ENCODE peak calls at places on chromosome 19, in six cellular contexts. One of them, this sample, is unnamed.

GRCh38 chr19:36059180-36059910 is 4.6 kb downstream of the WDR62 start:
- DNase-seq in Peyer's patch: no peak
- DNase-seq in A549: no peak
- DNase-seq in thoracic aorta: no peak
- DNase-seq in brain microvascular endothelial cell: no peak
- DNase-seq in body of pancreas: no peak
- DNase-seq in this sample: no peak

GRCh38 chr19:17389957-17390664 is 3.9 kb downstream of the CCDC194 start:
- DNase-seq in thoracic aorta: no peak
- DNase-seq in Peyer's patch: no peak
- DNase-seq in brain microvascular endothelial cell: no peak
- DNase-seq in body of pancreas: no peak
- DNase-seq in A549: no peak
- DNase-seq in this sample: no peak

GRCh38 chr19:53908106-53908932 is 759 bp upstream of the CACNG7 start:
- DNase-seq in thoracic aorta: no peak
- DNase-seq in A549: peak; percentile 85
- DNase-seq in Peyer's patch: no peak
- DNase-seq in body of pancreas: no peak
- DNase-seq in brain microvascular endothelial cell: peak; percentile 30
- DNase-seq in this sample: peak; percentile 39

GRCh38 chr19:44988896-44989563 is 12.2 kb upstream of the RELB start:
- DNase-seq in thoracic aorta: no peak
- DNase-seq in A549: peak; percentile 75
- DNase-seq in Peyer's patch: peak; percentile 88
- DNase-seq in brain microvascular endothelial cell: peak; percentile 68
- DNase-seq in body of pancreas: peak; percentile 67
- DNase-seq in this sample: peak; percentile 21

GRCh38 chr19:45315304-45315703 is 7.4 kb downstream of the CKM start:
- DNase-seq in body of pancreas: no peak
- DNase-seq in A549: no peak
- DNase-seq in brain microvascular endothelial cell: no peak
- DNase-seq in Peyer's patch: no peak
- DNase-seq in thoracic aorta: no peak
- DNase-seq in this sample: no peak

GRCh38 chr19:46603195-46603637 is 2.1 kb downstream of the CALM3 start:
- DNase-seq in body of pancreas: peak; percentile 83
- DNase-seq in Peyer's patch: peak; percentile 89
- DNase-seq in brain microvascular endothelial cell: no peak
- DNase-seq in A549: no peak
- DNase-seq in thoracic aorta: no peak
- DNase-seq in this sample: no peak

GRCh38 chr19:5048727-5049553 is 80.0 kb downstream of the KDM4B start:
- DNase-seq in Peyer's patch: no peak
- DNase-seq in thoracic aorta: peak; percentile 35
- DNase-seq in A549: peak; percentile 72
- DNase-seq in body of pancreas: peak; percentile 79
- DNase-seq in brain microvascular endothelial cell: peak; percentile 58
- DNase-seq in this sample: no peak

GRCh38 chr19:33705860-33706259 is 84.1 kb downstream of the CHST8 start:
- DNase-seq in A549: no peak
- DNase-seq in brain microvascular endothelial cell: no peak
- DNase-seq in Peyer's patch: no peak
- DNase-seq in thoracic aorta: no peak
- DNase-seq in body of pancreas: no peak
- DNase-seq in this sample: no peak

GRCh38 chr19:58519087-58519354 is 589 bp downstream of the ZBTB45 start:
- DNase-seq in thoracic aorta: no peak
- DNase-seq in Peyer's patch: peak; percentile 75
- DNase-seq in A549: peak; percentile 85
- DNase-seq in brain microvascular endothelial cell: peak; percentile 65
- DNase-seq in body of pancreas: peak; percentile 65
- DNase-seq in this sample: peak; percentile 75

GRCh38 chr19:8004723-8005513 is 523 bp downstream of the ELAVL1 start:
- DNase-seq in thoracic aorta: no peak
- DNase-seq in Peyer's patch: no peak
- DNase-seq in body of pancreas: no peak
- DNase-seq in A549: no peak
- DNase-seq in brain microvascular endothelial cell: no peak
- DNase-seq in this sample: no peak

GRCh38 chr19:21092107-21092506 is 10.1 kb downstream of the ZNF714 start:
- DNase-seq in Peyer's patch: no peak
- DNase-seq in brain microvascular endothelial cell: no peak
- DNase-seq in A549: no peak
- DNase-seq in body of pancreas: no peak
- DNase-seq in thoracic aorta: no peak
- DNase-seq in this sample: no peak

GRCh38 chr19:36939153-36939552 is 23.0 kb downstream of the ZNF568 start:
- DNase-seq in body of pancreas: no peak
- DNase-seq in Peyer's patch: no peak
- DNase-seq in thoracic aorta: no peak
- DNase-seq in brain microvascular endothelial cell: no peak
- DNase-seq in A549: no peak
- DNase-seq in this sample: no peak

GRCh38 chr19:32750441-32751055 is 31.0 kb downstream of the TDRD12 start:
- DNase-seq in body of pancreas: no peak
- DNase-seq in thoracic aorta: no peak
- DNase-seq in brain microvascular endothelial cell: no peak
- DNase-seq in Peyer's patch: no peak
- DNase-seq in A549: no peak
- DNase-seq in this sample: no peak

GRCh38 chr19:33186835-33187540 is 7.1 kb upstream of the LRP3 start:
- DNase-seq in thoracic aorta: no peak
- DNase-seq in brain microvascular endothelial cell: no peak
- DNase-seq in A549: no peak
- DNase-seq in Peyer's patch: peak; percentile 59
- DNase-seq in body of pancreas: no peak
- DNase-seq in this sample: no peak

DNA sequence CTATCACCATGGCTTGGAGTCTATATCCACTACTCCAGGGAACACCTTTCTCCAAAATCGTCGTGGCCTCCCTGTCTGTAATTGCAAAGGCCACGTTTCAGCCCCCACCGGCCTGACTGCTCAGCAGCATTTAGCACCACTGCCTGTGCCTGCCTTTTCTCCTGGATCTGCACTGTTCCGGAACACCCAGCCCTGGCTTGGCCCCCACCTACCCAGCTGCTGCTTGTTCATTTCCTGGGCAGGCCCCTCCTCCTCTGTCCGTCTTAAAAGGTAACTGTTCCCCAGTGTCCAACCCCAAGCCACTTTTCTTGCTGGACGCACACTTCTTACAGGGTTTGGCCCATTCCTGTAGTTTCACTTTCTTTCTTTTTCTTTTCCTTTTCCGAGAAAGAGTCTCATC is 8.5 kb upstream of the SYT5 start:
- DNase-seq in body of pancreas: no peak
- DNase-seq in brain microvascular endothelial cell: no peak
- DNase-seq in thoracic aorta: no peak
- DNase-seq in A549: no peak
- DNase-seq in Peyer's patch: no peak
- DNase-seq in this sample: no peak
- H3K27ac ChIP-seq in body of pancreas: no peak overlapping the region
- H3K27ac ChIP-seq in brain microvascular endothelial cell: peak overlapping the region; percentile 77
- H3K27ac ChIP-seq in thoracic aorta: no peak overlapping the region
- H3K27ac ChIP-seq in A549: peak overlapping the region; percentile 73
- H3K27ac ChIP-seq in Peyer's patch: peak overlapping the region; percentile 65
- H3K27ac ChIP-seq in this sample: peak overlapping the region; percentile 100

GRCh38 chr19:47792616-47793015 is 11.7 kb downstream of the TPRX1 start:
- DNase-seq in thoracic aorta: no peak
- DNase-seq in body of pancreas: no peak
- DNase-seq in A549: no peak
- DNase-seq in Peyer's patch: no peak
- DNase-seq in brain microvascular endothelial cell: no peak
- DNase-seq in this sample: no peak

GRCh38 chr19:47797996-47798903 is 6.1 kb downstream of the TPRX1 start:
- DNase-seq in thoracic aorta: no peak
- DNase-seq in brain microvascular endothelial cell: no peak
- DNase-seq in body of pancreas: no peak
- DNase-seq in Peyer's patch: no peak
- DNase-seq in A549: no peak
- DNase-seq in this sample: no peak

GRCh38 chr19:47796785-47797184 is 7.6 kb downstream of the TPRX1 start:
- DNase-seq in Peyer's patch: no peak
- DNase-seq in body of pancreas: no peak
- DNase-seq in thoracic aorta: no peak
- DNase-seq in brain microvascular endothelial cell: no peak
- DNase-seq in A549: no peak
- DNase-seq in this sample: no peak

GRCh38 chr19:47790398-47790814 is 11.9 kb downstream of the SELENOW start:
- DNase-seq in body of pancreas: peak; percentile 83
- DNase-seq in brain microvascular endothelial cell: peak; percentile 68
- DNase-seq in thoracic aorta: peak; percentile 50
- DNase-seq in Peyer's patch: peak; percentile 91
- DNase-seq in A549: peak; percentile 85
- DNase-seq in this sample: peak; percentile 75

GRCh38 chr19:47794526-47794925 is 9.8 kb downstream of the TPRX1 start:
- DNase-seq in thoracic aorta: no peak
- DNase-seq in Peyer's patch: no peak
- DNase-seq in body of pancreas: no peak
- DNase-seq in brain microvascular endothelial cell: no peak
- DNase-seq in A549: peak; percentile 35
- DNase-seq in this sample: no peak
- TF ChIP-seq CTCF in thoracic aorta: no peak
- TF ChIP-seq CTCF in Peyer's patch: no peak
- TF ChIP-seq CTCF in body of pancreas: no peak
- TF ChIP-seq CTCF in brain microvascular endothelial cell: peak; percentile 28
- TF ChIP-seq CTCF in A549: peak; percentile 9
- TF ChIP-seq CTCF in this sample: no peak

DNA sequence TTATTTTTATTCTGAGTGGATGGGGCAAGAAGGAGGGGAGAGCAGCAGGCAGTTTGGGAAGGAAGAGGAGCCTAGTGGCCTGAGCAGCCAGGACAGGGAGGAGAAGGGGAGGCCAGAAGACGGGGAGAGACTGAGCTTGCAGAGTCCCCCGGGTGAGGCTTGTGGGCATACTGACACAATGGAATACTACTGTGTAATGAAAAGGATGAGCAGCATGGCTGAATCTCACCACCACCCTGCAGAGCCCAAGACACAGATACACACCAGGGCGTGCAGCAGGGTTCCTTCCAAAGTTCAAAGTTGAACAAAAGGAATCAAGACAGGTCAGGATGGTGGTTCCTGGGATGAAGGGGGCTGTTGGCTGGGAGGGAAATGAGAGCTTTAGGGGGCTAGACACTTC is 8.1 kb upstream of the SMG9 start:
- DNase-seq in Peyer's patch: no peak
- DNase-seq in A549: no peak
- DNase-seq in brain microvascular endothelial cell: no peak
- DNase-seq in thoracic aorta: no peak
- DNase-seq in body of pancreas: no peak
- DNase-seq in this sample: no peak
- H3K27ac ChIP-seq in Peyer's patch: no peak overlapping the region
- H3K27ac ChIP-seq in A549: peak overlapping the region; percentile 90
- H3K27ac ChIP-seq in brain microvascular endothelial cell: no peak overlapping the region
- H3K27ac ChIP-seq in thoracic aorta: peak overlapping the region; percentile 44
- H3K27ac ChIP-seq in body of pancreas: no peak overlapping the region
- H3K27ac ChIP-seq in this sample: peak overlapping the region; percentile 95

DNA sequence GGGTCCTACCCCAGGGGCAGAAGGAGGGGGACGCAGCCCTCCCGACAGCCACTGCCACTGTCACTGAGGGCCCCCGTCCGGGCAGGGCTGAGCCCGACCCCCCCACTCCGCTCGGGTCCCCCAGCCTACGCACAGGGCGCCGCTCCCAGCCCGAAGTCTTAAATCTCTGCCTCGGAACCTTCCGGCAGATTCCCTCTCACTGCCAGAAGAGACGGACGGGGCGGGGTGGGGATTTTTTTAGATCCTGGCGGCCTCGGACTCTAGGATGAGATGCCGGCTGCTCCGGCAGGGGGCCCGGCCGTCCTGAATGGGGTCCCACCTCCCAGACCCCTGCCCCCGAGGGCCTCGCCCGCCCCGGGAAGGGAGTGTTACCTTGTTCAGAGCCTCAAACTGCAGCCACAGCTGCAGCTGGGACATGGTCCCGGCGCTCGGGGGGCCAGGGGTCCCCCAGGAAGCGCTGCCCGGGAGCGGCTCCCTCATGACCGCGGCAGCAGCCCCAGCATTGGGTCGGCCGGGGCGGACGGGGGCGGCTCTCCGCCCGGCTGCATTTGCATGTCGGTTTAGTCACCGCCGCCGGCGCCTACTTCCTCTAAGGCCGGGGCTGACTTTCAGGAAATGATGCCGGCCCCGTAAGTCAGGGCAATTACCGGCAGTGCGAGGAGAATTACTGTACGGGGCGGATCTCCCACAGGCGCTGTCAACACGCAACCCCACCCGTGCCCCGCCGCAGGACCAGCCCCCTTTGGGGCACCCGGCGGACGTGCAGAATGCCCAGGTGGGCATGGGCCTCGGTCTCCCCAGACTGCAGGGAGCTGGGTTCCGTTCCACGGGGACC is 28.1 kb downstream of the GPX4 start:
- DNase-seq in thoracic aorta: peak; percentile 91
- DNase-seq in Peyer's patch: peak; percentile 97
- DNase-seq in body of pancreas: peak; percentile 65
- DNase-seq in A549: peak; percentile 64
- DNase-seq in brain microvascular endothelial cell: peak; percentile 70
- DNase-seq in this sample: peak; percentile 71
- TF ChIP-seq CTCF in thoracic aorta: peak; percentile 26
- TF ChIP-seq CTCF in Peyer's patch: no peak
- TF ChIP-seq CTCF in body of pancreas: no peak
- TF ChIP-seq CTCF in A549: no peak
- TF ChIP-seq CTCF in brain microvascular endothelial cell: peak; percentile 39
- TF ChIP-seq CTCF in this sample: no peak

DNA sequence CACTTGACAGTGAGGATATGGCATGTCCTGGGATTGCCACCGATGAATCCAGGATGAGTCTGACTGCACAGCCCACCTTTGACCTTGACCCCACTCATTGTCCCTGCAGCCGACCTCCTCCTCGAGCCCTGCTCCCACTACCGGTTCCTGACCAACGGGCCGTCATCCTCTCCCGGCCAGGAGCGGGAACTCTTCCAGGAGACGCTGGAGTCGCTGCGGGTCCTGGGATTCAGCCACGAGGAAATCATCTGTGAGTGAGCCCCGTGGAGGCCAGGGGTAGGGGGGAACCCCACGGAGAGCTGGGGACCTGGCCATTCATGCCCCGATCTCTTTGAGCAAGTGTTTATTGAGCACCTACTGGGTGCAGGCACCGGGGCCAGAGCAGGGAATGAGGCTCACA is 28.4 kb downstream of the MYH14 start:
- DNase-seq in thoracic aorta: no peak
- DNase-seq in body of pancreas: no peak
- DNase-seq in brain microvascular endothelial cell: no peak
- DNase-seq in Peyer's patch: no peak
- DNase-seq in A549: no peak
- DNase-seq in this sample: no peak
- H3K27ac ChIP-seq in thoracic aorta: no peak overlapping the region
- H3K27ac ChIP-seq in body of pancreas: no peak overlapping the region
- H3K27ac ChIP-seq in brain microvascular endothelial cell: no peak overlapping the region
- H3K27ac ChIP-seq in Peyer's patch: no peak overlapping the region
- H3K27ac ChIP-seq in A549: no peak overlapping the region
- H3K27ac ChIP-seq in this sample: no peak overlapping the region

DNA sequence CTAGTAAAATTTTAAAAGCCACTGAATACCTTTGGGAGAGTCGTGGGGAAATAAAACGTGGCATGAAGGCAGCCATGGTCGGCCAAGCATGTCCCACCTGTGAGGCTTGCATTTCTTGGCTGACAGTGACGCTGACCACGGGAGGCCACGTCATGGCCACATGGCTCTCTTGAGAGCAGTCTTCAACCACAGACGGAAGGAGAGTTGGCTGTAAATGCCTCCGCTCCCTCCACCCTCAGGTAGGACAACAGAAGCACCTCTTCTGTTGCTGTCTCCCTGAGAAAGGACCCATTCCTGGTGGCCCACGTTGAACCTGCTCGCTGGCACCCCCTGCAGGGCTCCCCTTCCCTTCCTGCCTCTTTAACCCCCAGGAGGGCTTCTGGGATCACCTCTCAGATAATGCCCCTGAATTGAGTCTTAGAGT is 10.6 kb upstream of the LRRC25 start:
- DNase-seq in thoracic aorta: no peak
- DNase-seq in A549: no peak
- DNase-seq in Peyer's patch: peak; percentile 86
- DNase-seq in brain microvascular endothelial cell: no peak
- DNase-seq in body of pancreas: peak; percentile 52
- DNase-seq in this sample: no peak
- TF ChIP-seq CTCF in thoracic aorta: no peak
- TF ChIP-seq CTCF in A549: peak; percentile 18
- TF ChIP-seq CTCF in Peyer's patch: peak; percentile 58
- TF ChIP-seq CTCF in brain microvascular endothelial cell: peak; percentile 64
- TF ChIP-seq CTCF in body of pancreas: peak; percentile 66
- TF ChIP-seq CTCF in this sample: peak; percentile 35

This sample was measured in RWPE1.